ENCODE peak calls at places on chromosomes 6 and 20, in nine cellular contexts. One of them, this sample, is unnamed.

GRCh38 chr6:131657630-131658111 is 20.6 kb downstream of the ENPP3 start:
- DNase-seq in colonic mucosa: no peak
- DNase-seq in gastrocnemius medialis: no peak
- DNase-seq in Peyer's patch: no peak
- DNase-seq in prostate gland: no peak
- DNase-seq in suprapubic skin: no peak
- DNase-seq in ascending aorta: no peak
- DNase-seq in cardiac muscle cell: no peak
- DNase-seq in psoas muscle: no peak
- DNase-seq in this sample: no peak

GRCh38 chr20:57514273-57514751 is 10.6 kb downstream of the CTCFL start:
- DNase-seq in prostate gland: peak; percentile 82
- DNase-seq in ascending aorta: peak; percentile 83
- DNase-seq in suprapubic skin: peak; percentile 86
- DNase-seq in gastrocnemius medialis: peak; percentile 49
- DNase-seq in cardiac muscle cell: peak; percentile 85
- DNase-seq in colonic mucosa: peak; percentile 79
- DNase-seq in psoas muscle: peak; percentile 45
- DNase-seq in Peyer's patch: peak; percentile 29
- DNase-seq in this sample: peak; percentile 5

GRCh38 chr6:141955621-141956020 is 177.1 kb upstream of the GJE1 start:
- DNase-seq in prostate gland: no peak
- DNase-seq in Peyer's patch: no peak
- DNase-seq in colonic mucosa: no peak
- DNase-seq in ascending aorta: no peak
- DNase-seq in suprapubic skin: no peak
- DNase-seq in gastrocnemius medialis: no peak
- DNase-seq in psoas muscle: no peak
- DNase-seq in cardiac muscle cell: no peak
- DNase-seq in this sample: no peak

GRCh38 chr6:15881150-15881549 is 218.3 kb upstream of the DTNBP1 start:
- DNase-seq in colonic mucosa: no peak
- DNase-seq in ascending aorta: no peak
- DNase-seq in gastrocnemius medialis: peak; percentile 26
- DNase-seq in psoas muscle: no peak
- DNase-seq in Peyer's patch: no peak
- DNase-seq in suprapubic skin: no peak
- DNase-seq in prostate gland: no peak
- DNase-seq in cardiac muscle cell: no peak
- DNase-seq in this sample: no peak

GRCh38 chr20:63785646-63786255 is 45.3 kb downstream of the ZBTB46 start:
- DNase-seq in prostate gland: no peak
- DNase-seq in psoas muscle: no peak
- DNase-seq in Peyer's patch: no peak
- DNase-seq in ascending aorta: no peak
- DNase-seq in gastrocnemius medialis: no peak
- DNase-seq in colonic mucosa: no peak
- DNase-seq in suprapubic skin: no peak
- DNase-seq in cardiac muscle cell: no peak
- DNase-seq in this sample: no peak

GRCh38 chr6:36033935-36034334 is 6.3 kb downstream of the MAPK14 start:
- DNase-seq in suprapubic skin: no peak
- DNase-seq in gastrocnemius medialis: no peak
- DNase-seq in psoas muscle: no peak
- DNase-seq in ascending aorta: no peak
- DNase-seq in cardiac muscle cell: no peak
- DNase-seq in Peyer's patch: no peak
- DNase-seq in colonic mucosa: no peak
- DNase-seq in prostate gland: no peak
- DNase-seq in this sample: no peak

GRCh38 chr6:33732819-33733218 is 13.9 kb downstream of the IP6K3 start:
- DNase-seq in Peyer's patch: no peak
- DNase-seq in colonic mucosa: no peak
- DNase-seq in psoas muscle: no peak
- DNase-seq in prostate gland: no peak
- DNase-seq in cardiac muscle cell: no peak
- DNase-seq in gastrocnemius medialis: no peak
- DNase-seq in suprapubic skin: no peak
- DNase-seq in ascending aorta: no peak
- DNase-seq in this sample: no peak

GRCh38 chr6:131923356-131923755 is 27.8 kb downstream of the CCN2 start:
- DNase-seq in ascending aorta: no peak
- DNase-seq in suprapubic skin: no peak
- DNase-seq in colonic mucosa: peak; percentile 72
- DNase-seq in prostate gland: peak; percentile 30
- DNase-seq in cardiac muscle cell: peak; percentile 81
- DNase-seq in psoas muscle: peak; percentile 27
- DNase-seq in Peyer's patch: no peak
- DNase-seq in gastrocnemius medialis: no peak
- DNase-seq in this sample: no peak

GRCh38 chr20:44642203-44643153 is 9.0 kb downstream of the ADA start:
- DNase-seq in Peyer's patch: peak; percentile 75
- DNase-seq in suprapubic skin: no peak
- DNase-seq in colonic mucosa: peak; percentile 73
- DNase-seq in gastrocnemius medialis: no peak
- DNase-seq in ascending aorta: peak; percentile 75
- DNase-seq in prostate gland: peak; percentile 21
- DNase-seq in psoas muscle: peak; percentile 62
- DNase-seq in cardiac muscle cell: peak; percentile 69
- DNase-seq in this sample: no peak

GRCh38 chr20:50190251-50191064 is at the start of gene CEBPB:
- DNase-seq in colonic mucosa: peak; percentile 91
- DNase-seq in gastrocnemius medialis: peak; percentile 91
- DNase-seq in psoas muscle: peak; percentile 92
- DNase-seq in ascending aorta: peak; percentile 94
- DNase-seq in suprapubic skin: peak; percentile 95
- DNase-seq in cardiac muscle cell: peak; percentile 91
- DNase-seq in prostate gland: peak; percentile 89
- DNase-seq in Peyer's patch: peak; percentile 80
- DNase-seq in this sample: peak; percentile 73

DNA sequence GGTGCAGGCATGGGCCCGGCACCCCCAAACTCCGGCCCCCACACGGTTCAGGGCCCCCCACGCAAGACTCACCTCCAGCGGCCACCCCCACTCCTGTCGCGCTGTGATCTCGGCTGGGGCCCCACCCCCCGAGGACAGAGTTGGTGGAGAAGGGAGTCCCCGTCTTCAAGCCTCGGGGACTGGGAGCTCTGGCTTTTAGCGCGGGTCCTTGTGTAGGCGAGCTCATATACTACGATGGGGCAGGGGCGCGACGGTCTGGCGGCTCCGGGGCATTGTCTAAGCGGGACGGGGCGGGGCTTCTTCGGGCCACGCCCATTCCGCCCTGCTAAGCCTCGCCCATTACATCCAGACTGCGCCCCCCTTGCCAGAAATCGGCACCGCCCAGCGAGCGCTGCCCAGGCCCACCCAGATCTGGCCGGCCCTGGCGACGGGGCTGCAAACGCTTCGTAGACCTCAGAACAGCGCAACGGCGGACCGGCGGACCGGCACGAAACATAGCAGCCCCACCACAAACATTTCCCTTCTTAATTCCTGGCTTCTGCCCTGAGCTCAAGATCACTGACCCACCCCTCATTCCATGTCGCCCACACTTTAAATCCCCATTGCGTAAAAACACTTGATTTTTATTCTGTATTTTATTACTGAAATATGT is 1.0 kb upstream of the DDAH2 start:
- DNase-seq in suprapubic skin: peak; percentile 96
- DNase-seq in Peyer's patch: peak; percentile 88
- DNase-seq in psoas muscle: peak; percentile 89
- DNase-seq in ascending aorta: peak; percentile 94
- DNase-seq in gastrocnemius medialis: peak; percentile 58
- DNase-seq in prostate gland: peak; percentile 82
- DNase-seq in colonic mucosa: peak; percentile 92
- DNase-seq in cardiac muscle cell: peak; percentile 97
- DNase-seq in this sample: peak; percentile 45
- TF ChIP-seq CTCF in suprapubic skin: no peak
- TF ChIP-seq CTCF in Peyer's patch: no peak
- TF ChIP-seq CTCF in psoas muscle: no peak
- TF ChIP-seq CTCF in ascending aorta: peak; percentile 15
- TF ChIP-seq CTCF in gastrocnemius medialis: no peak
- TF ChIP-seq CTCF in prostate gland: no peak
- TF ChIP-seq CTCF in colonic mucosa: no peak
- TF ChIP-seq CTCF in cardiac muscle cell: no peak
- TF ChIP-seq CTCF in this sample: no peak

GRCh38 chr20:60823001-60823649 is 428.9 kb upstream of the CDH4 start:
- DNase-seq in ascending aorta: no peak
- DNase-seq in colonic mucosa: no peak
- DNase-seq in cardiac muscle cell: peak; percentile 5
- DNase-seq in psoas muscle: no peak
- DNase-seq in Peyer's patch: no peak
- DNase-seq in prostate gland: no peak
- DNase-seq in suprapubic skin: no peak
- DNase-seq in gastrocnemius medialis: no peak
- DNase-seq in this sample: no peak

GRCh38 chr20:60820918-60821317 is 431.1 kb upstream of the CDH4 start:
- DNase-seq in Peyer's patch: no peak
- DNase-seq in cardiac muscle cell: no peak
- DNase-seq in psoas muscle: no peak
- DNase-seq in suprapubic skin: no peak
- DNase-seq in colonic mucosa: no peak
- DNase-seq in ascending aorta: no peak
- DNase-seq in prostate gland: no peak
- DNase-seq in gastrocnemius medialis: no peak
- DNase-seq in this sample: no peak

GRCh38 chr20:60816901-60817300 is 435.2 kb upstream of the CDH4 start:
- DNase-seq in cardiac muscle cell: no peak
- DNase-seq in gastrocnemius medialis: no peak
- DNase-seq in Peyer's patch: no peak
- DNase-seq in prostate gland: no peak
- DNase-seq in suprapubic skin: no peak
- DNase-seq in ascending aorta: no peak
- DNase-seq in psoas muscle: no peak
- DNase-seq in colonic mucosa: no peak
- DNase-seq in this sample: no peak

GRCh38 chr20:60820149-60820548 is 431.9 kb upstream of the CDH4 start:
- DNase-seq in psoas muscle: no peak
- DNase-seq in suprapubic skin: no peak
- DNase-seq in Peyer's patch: no peak
- DNase-seq in prostate gland: no peak
- DNase-seq in ascending aorta: no peak
- DNase-seq in cardiac muscle cell: no peak
- DNase-seq in gastrocnemius medialis: no peak
- DNase-seq in colonic mucosa: no peak
- DNase-seq in this sample: no peak

DNA sequence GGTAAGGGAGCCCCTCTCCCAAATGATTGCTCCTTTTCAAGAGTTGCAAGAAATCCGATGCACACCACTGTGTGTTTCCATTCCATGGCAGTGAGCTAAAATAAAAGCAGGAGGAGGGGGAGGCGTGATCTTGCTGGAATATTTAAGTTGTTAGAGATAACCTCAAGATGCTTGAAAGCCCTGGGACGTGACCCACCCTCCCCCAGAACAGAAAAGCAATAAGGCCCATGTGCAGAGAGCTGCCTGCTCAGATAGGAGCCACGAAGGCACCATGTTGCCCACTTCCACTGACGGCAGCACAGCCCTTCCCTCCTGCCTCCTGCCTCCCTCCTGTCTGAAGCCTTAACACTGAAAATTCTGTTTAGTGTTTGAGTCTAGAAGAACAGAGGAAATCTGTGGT is 432.6 kb upstream of the CDH4 start:
- DNase-seq in gastrocnemius medialis: no peak
- DNase-seq in Peyer's patch: no peak
- DNase-seq in ascending aorta: no peak
- DNase-seq in cardiac muscle cell: peak; percentile 62
- DNase-seq in colonic mucosa: no peak
- DNase-seq in psoas muscle: no peak
- DNase-seq in suprapubic skin: no peak
- DNase-seq in prostate gland: no peak
- DNase-seq in this sample: no peak
- H3K9me3 ChIP-seq in gastrocnemius medialis: no peaks in the 10 kb centered on the region
- H3K9me3 ChIP-seq in Peyer's patch: no peaks in the 10 kb centered on the region
- H3K9me3 ChIP-seq in ascending aorta: no peaks in the 10 kb centered on the region
- H3K9me3 ChIP-seq in cardiac muscle cell: no peaks in the 10 kb centered on the region
- H3K9me3 ChIP-seq in colonic mucosa: no peaks in the 10 kb centered on the region
- H3K9me3 ChIP-seq in psoas muscle: no peaks in the 10 kb centered on the region
- H3K9me3 ChIP-seq in suprapubic skin: no peaks in the 10 kb centered on the region
- H3K9me3 ChIP-seq in prostate gland: no peaks in the 10 kb centered on the region
- H3K9me3 ChIP-seq in this sample: no peaks in the 10 kb centered on the region

DNA sequence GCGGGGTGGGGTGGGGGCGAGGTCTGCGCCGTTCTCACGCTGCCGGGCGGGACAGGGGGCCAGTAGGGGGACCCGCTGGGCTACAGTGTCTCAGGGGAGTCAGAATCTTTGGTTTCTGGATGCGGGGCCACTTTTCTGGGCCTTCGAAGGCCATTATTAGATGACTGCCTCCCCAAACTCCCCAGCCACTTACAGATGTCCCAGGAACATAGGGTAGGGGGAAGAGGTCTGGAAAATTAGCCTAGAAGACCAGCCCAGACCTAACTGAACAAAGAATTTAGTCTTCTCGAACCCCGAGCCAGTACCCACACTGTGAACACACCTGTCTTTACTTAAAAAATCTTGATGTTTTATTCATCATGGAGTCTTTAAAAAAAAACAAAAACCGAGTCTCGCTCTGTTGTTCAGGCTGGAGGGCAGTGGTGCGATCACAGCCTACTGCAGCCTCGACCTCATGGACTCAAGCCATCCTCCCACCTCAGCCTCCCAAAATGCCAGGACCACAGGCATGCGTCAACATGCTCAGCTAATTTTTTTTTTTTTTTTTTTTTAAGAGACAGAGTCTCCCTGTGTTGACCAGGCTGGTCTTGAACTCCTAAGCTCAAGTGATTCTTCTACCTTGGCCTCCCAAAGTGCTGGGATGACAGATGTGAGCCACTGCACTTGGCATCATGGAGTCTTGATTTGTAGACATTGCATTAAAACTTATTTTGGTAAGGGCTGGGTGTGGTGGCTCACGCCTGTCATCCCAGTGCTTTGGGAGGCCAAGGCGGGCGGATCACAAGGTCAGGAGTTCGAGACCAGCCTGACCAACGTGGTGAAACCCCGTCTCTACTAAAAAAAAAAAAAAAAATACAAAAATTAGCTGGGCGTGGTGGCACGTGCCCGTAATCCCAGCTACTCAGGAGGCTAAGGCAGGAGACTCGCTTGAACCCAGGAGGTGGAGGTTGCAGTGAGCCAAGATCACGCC is 3.3 kb upstream of the SLC29A1 start:
- DNase-seq in prostate gland: no peak
- DNase-seq in psoas muscle: no peak
- DNase-seq in cardiac muscle cell: no peak
- DNase-seq in colonic mucosa: no peak
- DNase-seq in ascending aorta: no peak
- DNase-seq in Peyer's patch: no peak
- DNase-seq in suprapubic skin: no peak
- DNase-seq in gastrocnemius medialis: no peak
- DNase-seq in this sample: no peak
- TF ChIP-seq CTCF in prostate gland: no peak
- TF ChIP-seq CTCF in psoas muscle: no peak
- TF ChIP-seq CTCF in cardiac muscle cell: no peak
- TF ChIP-seq CTCF in colonic mucosa: no peak
- TF ChIP-seq CTCF in ascending aorta: no peak
- TF ChIP-seq CTCF in Peyer's patch: no peak
- TF ChIP-seq CTCF in suprapubic skin: no peak
- TF ChIP-seq CTCF in gastrocnemius medialis: no peak
- TF ChIP-seq CTCF in this sample: no peak

DNA sequence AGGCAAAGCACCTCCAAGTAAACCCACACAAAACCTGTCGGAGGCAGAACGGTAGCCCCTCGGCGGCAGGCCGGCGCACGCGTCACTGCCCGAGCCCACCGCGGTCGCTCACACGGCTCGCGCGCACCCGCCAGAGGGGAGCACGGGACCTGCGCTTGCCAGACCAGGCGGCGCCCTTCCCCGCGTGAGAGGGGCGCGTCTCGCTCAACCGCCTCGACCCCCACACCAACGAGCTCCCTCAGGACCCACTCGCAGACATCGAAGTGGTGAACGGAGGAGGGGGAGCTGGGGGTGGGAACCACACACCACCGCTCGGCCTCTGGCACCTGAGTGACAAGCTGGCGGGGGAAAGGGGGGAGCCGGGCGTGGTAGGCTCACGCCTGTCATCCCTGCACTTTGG is 1513.4 kb upstream of the DEFB115 start:
- DNase-seq in cardiac muscle cell: no peak
- DNase-seq in Peyer's patch: no peak
- DNase-seq in prostate gland: no peak
- DNase-seq in gastrocnemius medialis: no peak
- DNase-seq in ascending aorta: no peak
- DNase-seq in suprapubic skin: no peak
- DNase-seq in colonic mucosa: no peak
- DNase-seq in psoas muscle: no peak
- DNase-seq in this sample: no peak
- H3K9me3 ChIP-seq in cardiac muscle cell: no peaks in the 10 kb centered on the region
- H3K9me3 ChIP-seq in Peyer's patch: no peaks in the 10 kb centered on the region
- H3K9me3 ChIP-seq in prostate gland: no peaks in the 10 kb centered on the region
- H3K9me3 ChIP-seq in gastrocnemius medialis: no peaks in the 10 kb centered on the region
- H3K9me3 ChIP-seq in ascending aorta: peaks cover 3% of the 10 kb centered on the region
- H3K9me3 ChIP-seq in suprapubic skin: peaks cover 4% of the 10 kb centered on the region
- H3K9me3 ChIP-seq in colonic mucosa: no peaks in the 10 kb centered on the region
- H3K9me3 ChIP-seq in psoas muscle: peaks cover 2% of the 10 kb centered on the region
- H3K9me3 ChIP-seq in this sample: peaks cover 2% of the 10 kb centered on the region

This sample was measured in CD4-positive, alpha-beta T cell.